ENCODE peak calls at places on chromosomes 3 and 15, in seven cellular contexts. R is LoVo; I is lung; H is epithelial cell of esophagus; F is activated CD8-positive, alpha-beta memory T cell treated with anti-CD3 and anti-CD28 coated beads, Interleukin-2, amount 50 U/mL, for 48 hours; X is T-helper 2 cell; Q is lower lobe of right lung. T is an unnamed sample.

GRCh38 chr3:58383476-58383875 is 50.2 kb downstream of the PDHB start:
- DNase-seq in H (peak), X (no peak), F (no peak), Q (no peak), I (no peak), R (no peak), T (no peak)

GRCh38 chr3:141425523-141426233 is 57.4 kb downstream of the ZBTB38 start:
- DNase-seq in Q (no peak), H (no peak), X (no peak), R (no peak), F (no peak), I (no peak), T (no peak)

GRCh38 chr3:40358454-40358853 is 28.5 kb upstream of the ENTPD3 start:
- DNase-seq in R (no peak), X (no peak), H (no peak), Q (no peak), I (no peak), F (no peak), T (no peak)

GRCh38 chr3:171566803-171567422 is 106.7 kb upstream of the TNIK start:
- DNase-seq in H (peak), X (no peak), Q (no peak), I (no peak), R (peak), F (no peak), T (no peak)

GRCh38 chr3:32816439-32817194 is 1.2 kb upstream of the TRIM71 start:
- DNase-seq in H (peak), X (no peak), I (no peak), F (peak), R (no peak), Q (peak), T (no peak)

GRCh38 chr15:100869151-100869999 is 10.3 kb upstream of the ALDH1A3 start:
- DNase-seq in F (peak), X (no peak), R (no peak), H (peak), Q (no peak), I (no peak), T (no peak)

GRCh38 chr3:10437272-10437994 is 68.0 kb downstream of the ATP2B2 start:
- DNase-seq in H (peak), R (no peak), Q (no peak), F (peak), I (no peak), X (peak), T (peak)

GRCh38 chr3:61632568-61633175 is 71.3 kb downstream of the PTPRG start:
- DNase-seq in X (no peak), I (no peak), F (no peak), Q (no peak), H (no peak), R (no peak), T (no peak)

GRCh38 chr3:141255864-141256263 is 24.2 kb downstream of the PXYLP1 start:
- DNase-seq in F (no peak), H (peak), R (no peak), I (no peak), Q (no peak), X (peak), T (peak)

GRCh38 chr3:167084566-167084965 is 295.5 kb downstream of the ZBBX start:
- DNase-seq in I (no peak), R (no peak), F (no peak), X (no peak), Q (no peak), H (no peak), T (no peak)

GRCh38 chr3:151768393-151768930 is 34.7 kb downstream of the AADACL2 start:
- DNase-seq in F (no peak), X (no peak), Q (no peak), R (no peak), I (no peak), H (no peak), T (no peak)

GRCh38 chr3:49371946-49372345 is 13.8 kb upstream of the GPX1 start:
- DNase-seq in I (no peak), R (no peak), X (no peak), F (no peak), H (no peak), Q (no peak), T (no peak)

GRCh38 chr3:9384141-9384828 is 13.1 kb upstream of the SETD5 start:
- DNase-seq in I (no peak), R (no peak), Q (no peak), H (peak), X (no peak), F (no peak), T (no peak)

GRCh38 chr3:11582123-11582968 is 61.4 kb downstream of the VGLL4 start:
- DNase-seq in R (no peak), X (no peak), H (peak), F (no peak), Q (no peak), I (peak), T (no peak)

T was measured in T-cell.